ENCODE peak calls at places on chromosomes 16 and 17, in four cellular contexts. O is left ventricle myocardium inferior, N is thoracic aorta, Y is H1. C is an unnamed sample.
A peak's percentile ranks its signal among the peaks of the same experiment; 100 is the strongest.

GRCh38 chr16:53282975-53283946 is 151.0 kb upstream of the RBL2 start:
- DNase-seq in O (no peak), N (no peak), Y (no peak), C (no peak)

GRCh38 chr16:31333686-31334649 is 21.0 kb upstream of the ITGAX start:
- DNase-seq in O (no peak), N (no peak), Y (no peak), C (no peak)

GRCh38 chr17:79977711-79978544 is 57.7 kb downstream of the TBC1D16 start:
- DNase-seq in O (no peak), N (no peak), Y (no peak), C (no peak)

GRCh38 chr16:77579283-77579985 is 142.9 kb upstream of the NUDT7 start:
- DNase-seq in O (no peak), N (no peak), Y (no peak), C (no peak)

GRCh38 chr17:61302911-61303310 is 96.7 kb upstream of the TBX2 start:
- DNase-seq in O (no peak), N (no peak), Y (no peak), C (no peak)

GRCh38 chr16:27444015-27444414 is 42.0 kb downstream of the IL21R start:
- DNase-seq in O (no peak), N (no peak), Y (no peak), C (no peak)

GRCh38 chr16:66549284-66550131 is at the start of gene TK2:
- DNase-seq in O (peak; percentile 72), N (no peak), Y (peak; percentile 80), C (no peak)

GRCh38 chr17:3678095-3678820 is 9.6 kb downstream of the EMC6 start:
- DNase-seq in O (no peak), N (no peak), Y (peak; percentile 79), C (no peak)

GRCh38 chr17:50192116-50192872 is 9.1 kb downstream of the COL1A1 start:
- DNase-seq in O (no peak), N (no peak), Y (no peak), C (no peak)

GRCh38 chr16:28607116-28607623 is 2.7 kb downstream of the SULT1A1 start:
- DNase-seq in O (no peak), N (no peak), Y (no peak), C (no peak)

GRCh38 chr17:75239778-75240393 is 21.5 kb downstream of the GGA3 start:
- DNase-seq in O (no peak), N (no peak), Y (no peak), C (no peak)

GRCh38 chr17:31926100-31926729 is 10.6 kb upstream of the SUZ12 start:
- DNase-seq in O (no peak), N (no peak), Y (peak; percentile 8), C (no peak)

GRCh38 chr17:15361592-15361991 is 20.2 kb upstream of the TEKT3 start:
- DNase-seq in O (no peak), N (no peak), Y (no peak), C (no peak)

GRCh38 chr17:64358261-64358788 is 32.3 kb downstream of the PECAM1 start:
- DNase-seq in O (no peak), N (no peak), Y (no peak), C (no peak)

GRCh38 chr17:29588561-29589411 is 662 bp downstream of the GIT1 start:
- DNase-seq in O (no peak), N (no peak), Y (peak; percentile 65), C (no peak)

GRCh38 chr17:29659155-29659554 is 36.4 kb upstream of the CORO6 start:
- DNase-seq in O (no peak), N (no peak), Y (no peak), C (no peak)

GRCh38 chr16:81652798-81653505 is 126.1 kb upstream of the PLCG2 start:
- DNase-seq in O (no peak), N (no peak), Y (no peak), C (no peak)

GRCh38 chr16:17777461-17777863 is 306.7 kb upstream of the XYLT1 start:
- DNase-seq in O (no peak), N (no peak), Y (no peak), C (no peak)

GRCh38 chr16:79768594-79768993 is 168.1 kb upstream of the MAF start:
- DNase-seq in O (no peak), N (no peak), Y (no peak), C (no peak)

GRCh38 chr17:81665205-81666091 is 957 bp downstream of the OXLD1 start:
- DNase-seq in O (no peak), N (no peak), Y (no peak), C (no peak)

GRCh38 chr16:11004957-11005610 is 60.7 kb downstream of the CLEC16A start:
- DNase-seq in O (no peak), N (no peak), Y (no peak), C (no peak)

GRCh38 chr16:72596373-72596772 is 424.4 kb upstream of the PMFBP1 start:
- DNase-seq in O (no peak), N (no peak), Y (no peak), C (no peak)

GRCh38 chr17:57999496-58000017 is 7.5 kb downstream of the SRSF1 start:
- DNase-seq in O (no peak), N (no peak), Y (no peak), C (no peak)

GRCh38 chr17:61202564-61202963 is 197.1 kb upstream of the TBX2 start:
- DNase-seq in O (no peak), N (no peak), Y (no peak), C (no peak)

GRCh38 chr17:63772801-63773271 is 561 bp downstream of the CCDC47 start:
- DNase-seq in O (no peak), N (no peak), Y (no peak), C (no peak)

GRCh38 chr17:62679866-62680377 is 52.5 kb downstream of the MRC2 start:
- DNase-seq in O (no peak), N (no peak), Y (no peak), C (no peak)

DNA sequence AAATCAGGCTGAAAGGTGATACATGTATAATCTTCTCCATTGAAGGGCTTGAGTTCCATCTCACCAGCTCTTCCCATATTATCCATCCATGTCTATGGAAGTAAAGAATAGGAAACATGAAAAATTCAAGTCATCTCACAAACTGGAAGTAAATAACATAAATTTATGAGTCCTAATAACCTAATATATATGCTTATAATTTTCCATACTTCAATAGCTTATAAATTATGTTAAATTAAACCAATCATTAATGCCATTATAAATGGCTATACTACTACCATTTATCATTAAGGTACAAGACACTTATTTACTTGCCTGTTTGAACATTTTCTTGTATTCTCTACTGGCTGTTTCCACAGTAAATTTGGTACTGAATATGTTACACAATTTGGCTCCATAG is 4.8 kb downstream of the TOP2A start:
- DNase-seq in O (no peak), N (no peak), Y (no peak), C (no peak)
- H3K9me3 ChIP-seq in O (no peaks in the 10 kb centered on the region), N (no peaks in the 10 kb centered on the region), Y (no peaks in the 10 kb centered on the region), C (no peaks in the 10 kb centered on the region)

GRCh38 chr16:68284847-68285246 is 20.5 kb downstream of the SLC7A6 start:
- DNase-seq in O (no peak), N (no peak), Y (no peak), C (no peak)
- H3K4me1 ChIP-seq in O (peaks cover 100% of the 10 kb centered on the region), N (peaks cover 47% of the 10 kb centered on the region), Y (no peaks in the 10 kb centered on the region), C (peaks cover 11% of the 10 kb centered on the region)

GRCh38 chr17:22303865-22304264 is 611.5 kb downstream of the KCNJ18 start:
- DNase-seq in O (no peak), N (no peak), Y (no peak), C (no peak)
- H3K9me3 ChIP-seq in O (peaks cover 5% of the 10 kb centered on the region), N (no peaks in the 10 kb centered on the region), Y (peaks cover 63% of the 10 kb centered on the region), C (peaks cover 12% of the 10 kb centered on the region)

DNA sequence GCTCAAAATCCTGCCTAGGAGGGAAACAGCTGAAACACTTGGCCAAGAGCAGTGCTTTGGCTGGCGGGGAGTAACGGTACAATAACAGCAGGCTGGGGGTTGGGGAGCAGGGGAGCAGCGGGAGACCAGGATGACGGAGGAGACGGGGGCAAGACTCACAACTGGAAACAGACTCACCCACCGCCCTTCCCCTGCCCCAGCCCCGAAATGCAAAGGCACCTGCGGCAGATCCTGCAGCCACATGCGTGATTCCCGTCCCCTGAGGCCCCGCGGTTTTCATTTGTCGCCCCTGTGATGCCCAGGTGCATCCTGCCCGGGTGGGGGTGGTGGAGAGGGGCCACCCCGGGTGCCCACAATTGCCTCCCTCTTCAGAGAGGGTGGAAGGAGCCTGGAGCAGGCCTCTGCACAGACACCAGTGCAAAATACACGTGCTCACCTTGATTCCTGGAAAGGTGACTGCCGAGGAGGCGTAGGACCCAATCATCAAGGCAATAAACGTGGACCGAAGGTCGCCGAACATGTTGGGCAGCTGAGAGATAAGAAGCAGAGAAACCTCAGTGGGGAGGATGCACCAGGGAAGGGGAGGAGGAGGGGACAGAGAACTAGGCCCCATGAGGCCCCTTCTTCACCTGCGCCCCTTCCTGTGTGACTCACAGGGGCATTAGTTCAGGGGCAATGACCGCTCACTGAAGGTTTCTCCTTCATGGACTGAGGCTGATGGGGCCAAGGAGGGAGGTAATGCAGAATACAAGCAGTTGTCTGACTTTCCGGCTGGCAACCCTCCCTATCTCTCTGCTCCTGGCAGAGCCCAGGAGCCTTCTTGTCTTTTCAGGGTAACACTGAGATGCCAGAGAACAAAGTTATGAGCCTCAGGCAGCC is 30.4 kb upstream of the PITPNA start:
- DNase-seq in O (no peak), N (no peak), Y (no peak), C (no peak)
- H3K4me1 ChIP-seq in O (peaks cover 21% of the 10 kb centered on the region), N (peaks cover 32% of the 10 kb centered on the region), Y (no peaks in the 10 kb centered on the region), C (peaks cover 19% of the 10 kb centered on the region)

GRCh38 chr17:52709724-52710123 is 551.2 kb upstream of the CA10 start:
- DNase-seq in O (no peak), N (no peak), Y (no peak), C (no peak)
- H3K9me3 ChIP-seq in O (no peaks in the 10 kb centered on the region), N (no peaks in the 10 kb centered on the region), Y (no peaks in the 10 kb centered on the region), C (no peaks in the 10 kb centered on the region)